ENCODE peak calls at places on chromosomes 12 and 14, in six cellular contexts. R is T-helper 17 cell, A is cardiac muscle cell, N is Peyer's patch, G is IMR-90, E is A673. X is an unnamed sample. For H3K9me3, the result is how much of the 10 kb centered on the place peaks cover.

GRCh38 chr12:18653465-18653864 is 84.3 kb downstream of the PLCZ1 start:
- DNase-seq in E (no peak), N (no peak), R (no peak), A (no peak), G (no peak), X (no peak)

GRCh38 chr12:20555771-20556170 is 139.4 kb upstream of the SLCO1C1 start:
- DNase-seq in G (no peak), N (no peak), E (no peak), R (no peak), A (no peak), X (no peak)

GRCh38 chr14:97634786-97635185 is 837.6 kb downstream of the VRK1 start:
- DNase-seq in A (no peak), G (no peak), E (peak), R (no peak), N (no peak), X (no peak)

GRCh38 chr14:73753043-73753886 is 39.1 kb upstream of the PNMA1 start:
- DNase-seq in A (peak), G (no peak), R (peak), E (no peak), N (peak), X (peak)

GRCh38 chr12:122860854-122861585 is 25.8 kb downstream of the HIP1R start:
- DNase-seq in G (no peak), R (no peak), A (no peak), E (no peak), N (peak), X (no peak)

GRCh38 chr12:48442191-48442828 is 30.0 kb upstream of the ANP32D start:
- DNase-seq in A (no peak), E (no peak), R (no peak), N (no peak), G (no peak), X (no peak)

GRCh38 chr14:55914771-55915170 is 203.4 kb upstream of the PELI2 start:
- DNase-seq in R (no peak), E (no peak), A (peak), G (peak), N (no peak), X (no peak)

GRCh38 chr12:91414147-91414546 is 231.5 kb upstream of the DCN start:
- DNase-seq in A (no peak), N (no peak), G (no peak), R (no peak), E (no peak), X (no peak)

GRCh38 chr12:16197600-16197999 is 79.9 kb downstream of the SLC15A5 start:
- DNase-seq in E (no peak), R (no peak), G (no peak), A (no peak), N (no peak), X (no peak)

GRCh38 chr14:71319646-71320045 is 412.4 kb downstream of the PCNX1 start:
- DNase-seq in R (no peak), A (peak), E (peak), N (no peak), G (peak), X (no peak)

GRCh38 chr12:44581642-44582242 is 294.4 kb downstream of the NELL2 start:
- DNase-seq in E (peak), N (no peak), R (no peak), A (no peak), G (no peak), X (no peak)

GRCh38 chr12:9758119-9758518 is 2.6 kb downstream of the CD69 start:
- DNase-seq in N (no peak), G (no peak), E (no peak), R (no peak), A (no peak), X (no peak)

GRCh38 chr12:106709068-106709511 is 65.4 kb upstream of the RIC8B start:
- DNase-seq in A (no peak), N (no peak), G (no peak), R (no peak), E (no peak), X (no peak)

GRCh38 chr12:108629824-108630476 is 3.7 kb downstream of the SELPLG start:
- DNase-seq in E (no peak), N (no peak), G (peak), R (peak), A (peak), X (no peak)

GRCh38 chr12:109098671-109099070 is 1.3 kb downstream of the UNG start:
- DNase-seq in A (no peak), N (no peak), R (no peak), E (no peak), G (no peak), X (no peak)

GRCh38 chr12:2689393-2689792 is 105.4 kb upstream of the FKBP4 start:
- DNase-seq in G (no peak), A (no peak), N (peak), R (no peak), E (no peak), X (no peak)

GRCh38 chr14:75340921-75341320 is 62.3 kb downstream of the FOS start:
- DNase-seq in A (peak), E (peak), R (no peak), N (no peak), G (no peak), X (peak)

GRCh38 chr14:69242311-69243224 is 17.4 kb upstream of the GALNT16 start:
- DNase-seq in A (peak), N (no peak), E (peak), R (no peak), G (peak), X (peak)

GRCh38 chr12:56160160-56160763 is 2.1 kb downstream of the MYL6 start:
- DNase-seq in R (peak), E (no peak), A (peak), N (peak), G (peak), X (no peak)

GRCh38 chr12:56086096-56086495 is 6.1 kb downstream of the ERBB3 start:
- DNase-seq in E (no peak), A (no peak), R (no peak), N (no peak), G (no peak), X (no peak)

GRCh38 chr12:114876968-114877680 is 193.1 kb upstream of the TBX3 start:
- DNase-seq in N (no peak), E (no peak), A (no peak), R (no peak), G (no peak), X (no peak)

GRCh38 chr12:24599737-24600136 is 349.2 kb downstream of the BCAT1 start:
- DNase-seq in E (no peak), N (no peak), A (no peak), R (no peak), G (no peak), X (no peak)

DNA sequence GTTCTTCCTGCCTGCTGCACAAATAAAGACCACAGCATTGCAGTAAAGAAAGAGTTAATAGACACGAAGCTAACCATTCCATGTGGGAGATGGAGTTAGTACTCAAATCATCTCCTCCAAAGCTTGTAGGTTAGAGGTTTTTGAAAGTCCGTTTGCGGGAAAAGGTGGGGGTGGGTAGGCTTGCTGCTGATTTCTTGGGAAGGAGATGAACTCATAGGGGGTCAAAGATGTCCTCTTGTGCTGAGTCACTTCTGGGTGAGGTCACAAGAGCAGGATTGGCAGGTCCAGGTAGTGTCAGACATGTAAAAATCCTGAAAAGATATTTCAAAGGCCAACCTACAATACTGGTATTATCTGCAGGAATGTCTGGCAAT is 66.4 kb downstream of the PTHLH start:
- DNase-seq in G (no peak), N (no peak), E (no peak), R (no peak), A (no peak), X (no peak)
- H3K9me3 ChIP-seq in G (under half), N (under half), E (under half), R (under half), A (under half), X (under half)

GRCh38 chr14:31277085-31277484 is 69.5 kb upstream of the HECTD1 start:
- DNase-seq in E (no peak), G (no peak), A (no peak), R (no peak), N (no peak), X (no peak)
- H3K9me3 ChIP-seq in E (under half), G (under half), A (under half), R (under half), N (under half), X (under half)

GRCh38 chr14:106679776-106680175 is 1153.4 kb downstream of the TMEM121 start:
- DNase-seq in A (no peak), E (peak), G (no peak), N (no peak), R (no peak), X (no peak)
- H3K9me3 ChIP-seq in A (under half), E (under half), G (under half), N (under half), R (under half), X (under half)

GRCh38 chr14:19874842-19875241 is at the start of gene OR4K2:
- DNase-seq in R (no peak), N (no peak), E (no peak), G (no peak), A (no peak), X (no peak)
- H3K9me3 ChIP-seq in R (under half), N (under half), E (under half), G (under half), A (under half), X (under half)

GRCh38 chr14:28626780-28627179 is 139.8 kb upstream of the FOXG1 start:
- DNase-seq in A (no peak), R (no peak), N (no peak), G (no peak), E (no peak), X (no peak)
- H3K9me3 ChIP-seq in A (under half), R (under half), N (under half), G (under half), E (under half), X (under half)

GRCh38 chr14:94632305-94632590 is 20.1 kb downstream of the SERPINA3 start:
- DNase-seq in G (no peak), N (no peak), A (no peak), E (no peak), R (no peak), X (no peak)

GRCh38 chr14:94638330-94638729 is 26.1 kb downstream of the SERPINA3 start:
- DNase-seq in N (no peak), G (peak), R (no peak), E (no peak), A (no peak), X (peak)

GRCh38 chr14:94633116-94633515 is 20.9 kb downstream of the SERPINA3 start:
- DNase-seq in E (no peak), N (no peak), A (no peak), G (no peak), R (no peak), X (peak)

GRCh38 chr14:94636744-94637412 is 24.7 kb downstream of the SERPINA3 start:
- DNase-seq in N (no peak), G (no peak), R (no peak), A (peak), E (no peak), X (no peak)

DNA sequence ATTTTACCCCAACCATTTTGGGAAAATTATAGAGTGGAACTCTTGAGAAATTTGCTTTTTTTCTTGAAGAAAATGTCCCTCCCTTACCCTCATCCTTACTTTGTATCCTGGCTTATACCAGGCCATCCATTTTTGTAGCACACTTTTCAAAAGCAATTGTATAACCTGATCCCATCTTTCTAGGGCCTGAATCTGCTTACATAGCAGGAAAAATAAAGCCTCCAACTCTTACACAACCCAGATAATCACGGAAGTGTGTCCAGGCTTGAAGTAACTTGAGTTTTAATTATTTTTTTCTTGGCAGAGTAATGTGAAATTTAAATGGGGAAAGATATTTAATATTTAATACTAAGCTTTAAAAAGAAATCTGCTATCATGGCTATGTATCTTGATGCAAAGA is 23.0 kb downstream of the SERPINA3 start:
- DNase-seq in A (no peak), G (no peak), R (no peak), N (no peak), E (no peak), X (no peak)
- H3K9me3 ChIP-seq in A (under half), G (under half), R (under half), N (under half), E (under half), X (under half)

DNA sequence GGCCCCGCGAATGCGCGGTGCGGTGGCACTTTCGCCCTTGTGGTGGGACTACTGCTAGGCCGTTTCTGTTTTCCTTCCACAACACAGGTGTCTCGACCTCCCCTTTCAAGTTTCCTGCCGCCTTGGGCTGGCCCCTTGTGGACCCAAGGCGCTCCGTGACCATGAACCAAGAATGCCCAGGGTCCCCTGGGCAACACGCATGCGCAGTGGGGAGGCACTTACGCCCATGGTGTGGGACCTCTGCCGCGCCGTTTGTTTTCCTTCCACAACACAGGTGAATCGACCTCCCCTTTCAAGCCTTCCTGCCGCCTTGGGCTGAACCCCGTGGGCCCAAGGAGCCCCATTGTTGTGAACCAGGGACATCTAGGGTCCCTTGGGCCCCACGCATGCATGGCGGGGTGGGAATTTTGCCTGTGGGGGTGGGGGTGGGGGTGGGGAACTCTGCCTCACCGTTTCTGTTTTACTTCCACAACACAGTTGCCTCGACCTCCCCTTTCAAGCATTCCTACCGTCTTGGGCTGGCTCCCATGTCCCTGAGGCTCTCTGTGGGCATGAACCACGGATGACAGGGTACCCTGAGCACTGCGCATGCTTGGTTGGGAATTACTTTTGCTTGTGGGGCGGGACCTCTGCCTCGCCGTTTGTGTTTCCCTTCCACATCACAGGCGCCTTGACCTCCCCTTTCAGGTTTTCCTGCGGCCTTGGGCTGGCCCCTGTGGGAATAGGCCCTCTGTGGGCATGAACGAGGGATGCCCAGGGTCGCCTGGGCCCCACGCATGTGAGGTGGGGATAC is 355.1 kb downstream of the ALG10 start:
- DNase-seq in G (no peak), A (no peak), R (no peak), N (no peak), E (no peak), X (no peak)
- H3K9me3 ChIP-seq in G (under half), A (under half), R (under half), N (under half), E (under half), X (under half)

GRCh38 chr12:6849427-6849826 is 1.7 kb downstream of the CDCA3 start:
- DNase-seq in A (no peak), R (no peak), G (no peak), N (no peak), E (no peak), X (no peak)

GRCh38 chr12:6851153-6851920 is at the start of gene CDCA3:
- DNase-seq in G (peak), E (peak), A (peak), N (peak), R (peak), X (peak)

GRCh38 chr12:6849976-6850560 is 1.0 kb downstream of the CDCA3 start:
- DNase-seq in E (no peak), N (no peak), G (no peak), A (no peak), R (no peak), X (no peak)

GRCh38 chr12:6851921-6852650 is at the start of gene USP5:
- DNase-seq in E (peak), A (peak), G (peak), R (peak), N (peak), X (peak)

DNA sequence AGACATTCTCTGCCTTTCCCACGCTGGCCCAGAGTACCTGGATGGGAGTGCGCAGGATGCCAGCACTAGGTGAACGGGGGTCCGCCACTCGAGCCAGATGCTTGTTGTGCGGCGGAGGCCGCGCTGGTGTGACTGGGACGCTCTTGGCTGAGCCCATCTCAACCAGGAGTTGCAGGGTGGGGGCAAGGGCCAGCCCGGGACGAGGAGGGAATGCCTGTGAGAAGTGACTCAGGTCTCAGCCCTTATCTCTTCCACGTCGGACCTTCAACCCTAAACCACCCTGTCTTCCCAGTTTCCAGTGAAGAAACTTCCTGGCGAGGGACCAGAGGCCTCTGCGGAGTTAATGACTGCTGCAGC is 312 bp downstream of the CDCA3 start:
- DNase-seq in R (no peak), E (no peak), N (peak), A (no peak), G (no peak), X (no peak)
- H3K9me3 ChIP-seq in R (under half), E (under half), N (under half), A (under half), G (under half), X (under half)